ENCODE peak calls at places on chromosome 19, in ten cellular contexts. One of them, this sample, is unnamed.

GRCh38 chr19:57903298-57904174 is 12.9 kb downstream of the ZNF417 start:
- DNase-seq in T-helper 17 cell: no peak
- DNase-seq in astrocyte: peak
- DNase-seq in SK-MEL-5: peak
- DNase-seq in activated CD4-positive, alpha-beta T cell treated with anti-CD3 and anti-CD28 coated beads for 36 hours: no peak
- DNase-seq in left kidney: peak
- DNase-seq in progenitor cell of endocrine pancreas: no peak
- DNase-seq in breast epithelium: no peak
- DNase-seq in stimulated activated CD8-positive, alpha-beta memory T cell treated with anti-CD3 and anti-CD28 coated beads, Interleukin-15, amount 100 ng/mL, for 4 hours: no peak
- DNase-seq in activated T-cell treated with anti-CD3 and anti-CD28 coated beads, Interleukin-2, amount 50 U/mL, for 4 hours: no peak
- DNase-seq in this sample: no peak

GRCh38 chr19:41265376-41266153 is 1.4 kb downstream of the HNRNPUL1 start:
- DNase-seq in T-helper 17 cell: no peak
- DNase-seq in astrocyte: peak
- DNase-seq in SK-MEL-5: peak
- DNase-seq in activated CD4-positive, alpha-beta T cell treated with anti-CD3 and anti-CD28 coated beads for 36 hours: peak
- DNase-seq in left kidney: peak
- DNase-seq in progenitor cell of endocrine pancreas: no peak
- DNase-seq in breast epithelium: no peak
- DNase-seq in stimulated activated CD8-positive, alpha-beta memory T cell treated with anti-CD3 and anti-CD28 coated beads, Interleukin-15, amount 100 ng/mL, for 4 hours: no peak
- DNase-seq in activated T-cell treated with anti-CD3 and anti-CD28 coated beads, Interleukin-2, amount 50 U/mL, for 4 hours: no peak
- DNase-seq in this sample: no peak

GRCh38 chr19:13299838-13300237 is 149.6 kb downstream of the IER2 start:
- DNase-seq in T-helper 17 cell: no peak
- DNase-seq in astrocyte: no peak
- DNase-seq in SK-MEL-5: no peak
- DNase-seq in activated CD4-positive, alpha-beta T cell treated with anti-CD3 and anti-CD28 coated beads for 36 hours: no peak
- DNase-seq in left kidney: no peak
- DNase-seq in progenitor cell of endocrine pancreas: no peak
- DNase-seq in breast epithelium: no peak
- DNase-seq in stimulated activated CD8-positive, alpha-beta memory T cell treated with anti-CD3 and anti-CD28 coated beads, Interleukin-15, amount 100 ng/mL, for 4 hours: no peak
- DNase-seq in activated T-cell treated with anti-CD3 and anti-CD28 coated beads, Interleukin-2, amount 50 U/mL, for 4 hours: no peak
- DNase-seq in this sample: no peak

GRCh38 chr19:17324357-17325114 is 10.1 kb downstream of the ANO8 start:
- DNase-seq in T-helper 17 cell: no peak
- DNase-seq in astrocyte: no peak
- DNase-seq in SK-MEL-5: no peak
- DNase-seq in activated CD4-positive, alpha-beta T cell treated with anti-CD3 and anti-CD28 coated beads for 36 hours: no peak
- DNase-seq in left kidney: no peak
- DNase-seq in progenitor cell of endocrine pancreas: no peak
- DNase-seq in breast epithelium: no peak
- DNase-seq in stimulated activated CD8-positive, alpha-beta memory T cell treated with anti-CD3 and anti-CD28 coated beads, Interleukin-15, amount 100 ng/mL, for 4 hours: no peak
- DNase-seq in activated T-cell treated with anti-CD3 and anti-CD28 coated beads, Interleukin-2, amount 50 U/mL, for 4 hours: no peak
- DNase-seq in this sample: peak

GRCh38 chr19:13774217-13775191 is at the start of gene C19orf53:
- DNase-seq in T-helper 17 cell: peak
- DNase-seq in astrocyte: peak
- DNase-seq in SK-MEL-5: peak
- DNase-seq in activated CD4-positive, alpha-beta T cell treated with anti-CD3 and anti-CD28 coated beads for 36 hours: peak
- DNase-seq in left kidney: peak
- DNase-seq in progenitor cell of endocrine pancreas: peak
- DNase-seq in breast epithelium: peak
- DNase-seq in stimulated activated CD8-positive, alpha-beta memory T cell treated with anti-CD3 and anti-CD28 coated beads, Interleukin-15, amount 100 ng/mL, for 4 hours: peak
- DNase-seq in activated T-cell treated with anti-CD3 and anti-CD28 coated beads, Interleukin-2, amount 50 U/mL, for 4 hours: peak
- DNase-seq in this sample: peak

GRCh38 chr19:49579193-49579592 is 1.2 kb downstream of the NOSIP start:
- DNase-seq in T-helper 17 cell: no peak
- DNase-seq in astrocyte: no peak
- DNase-seq in SK-MEL-5: no peak
- DNase-seq in activated CD4-positive, alpha-beta T cell treated with anti-CD3 and anti-CD28 coated beads for 36 hours: no peak
- DNase-seq in left kidney: no peak
- DNase-seq in progenitor cell of endocrine pancreas: no peak
- DNase-seq in breast epithelium: no peak
- DNase-seq in stimulated activated CD8-positive, alpha-beta memory T cell treated with anti-CD3 and anti-CD28 coated beads, Interleukin-15, amount 100 ng/mL, for 4 hours: no peak
- DNase-seq in activated T-cell treated with anti-CD3 and anti-CD28 coated beads, Interleukin-2, amount 50 U/mL, for 4 hours: no peak
- DNase-seq in this sample: no peak

GRCh38 chr19:43576479-43576878 is 878 bp downstream of the PINLYP start:
- DNase-seq in T-helper 17 cell: no peak
- DNase-seq in astrocyte: no peak
- DNase-seq in SK-MEL-5: no peak
- DNase-seq in activated CD4-positive, alpha-beta T cell treated with anti-CD3 and anti-CD28 coated beads for 36 hours: no peak
- DNase-seq in left kidney: no peak
- DNase-seq in progenitor cell of endocrine pancreas: no peak
- DNase-seq in breast epithelium: no peak
- DNase-seq in stimulated activated CD8-positive, alpha-beta memory T cell treated with anti-CD3 and anti-CD28 coated beads, Interleukin-15, amount 100 ng/mL, for 4 hours: no peak
- DNase-seq in activated T-cell treated with anti-CD3 and anti-CD28 coated beads, Interleukin-2, amount 50 U/mL, for 4 hours: no peak
- DNase-seq in this sample: no peak

GRCh38 chr19:20840371-20840770 is 64.3 kb downstream of the ZNF66 start:
- DNase-seq in T-helper 17 cell: no peak
- DNase-seq in astrocyte: no peak
- DNase-seq in SK-MEL-5: no peak
- DNase-seq in activated CD4-positive, alpha-beta T cell treated with anti-CD3 and anti-CD28 coated beads for 36 hours: no peak
- DNase-seq in left kidney: no peak
- DNase-seq in progenitor cell of endocrine pancreas: no peak
- DNase-seq in breast epithelium: no peak
- DNase-seq in stimulated activated CD8-positive, alpha-beta memory T cell treated with anti-CD3 and anti-CD28 coated beads, Interleukin-15, amount 100 ng/mL, for 4 hours: no peak
- DNase-seq in activated T-cell treated with anti-CD3 and anti-CD28 coated beads, Interleukin-2, amount 50 U/mL, for 4 hours: no peak
- DNase-seq in this sample: no peak

GRCh38 chr19:1134431-1134830 is 30.6 kb downstream of the GPX4 start:
- DNase-seq in T-helper 17 cell: no peak
- DNase-seq in astrocyte: no peak
- DNase-seq in SK-MEL-5: no peak
- DNase-seq in activated CD4-positive, alpha-beta T cell treated with anti-CD3 and anti-CD28 coated beads for 36 hours: no peak
- DNase-seq in left kidney: no peak
- DNase-seq in progenitor cell of endocrine pancreas: no peak
- DNase-seq in breast epithelium: no peak
- DNase-seq in stimulated activated CD8-positive, alpha-beta memory T cell treated with anti-CD3 and anti-CD28 coated beads, Interleukin-15, amount 100 ng/mL, for 4 hours: no peak
- DNase-seq in activated T-cell treated with anti-CD3 and anti-CD28 coated beads, Interleukin-2, amount 50 U/mL, for 4 hours: no peak
- DNase-seq in this sample: no peak

GRCh38 chr19:21463449-21464105 is 41.8 kb upstream of the ZNF429 start:
- DNase-seq in T-helper 17 cell: no peak
- DNase-seq in astrocyte: peak
- DNase-seq in SK-MEL-5: no peak
- DNase-seq in activated CD4-positive, alpha-beta T cell treated with anti-CD3 and anti-CD28 coated beads for 36 hours: peak
- DNase-seq in left kidney: peak
- DNase-seq in progenitor cell of endocrine pancreas: peak
- DNase-seq in breast epithelium: peak
- DNase-seq in stimulated activated CD8-positive, alpha-beta memory T cell treated with anti-CD3 and anti-CD28 coated beads, Interleukin-15, amount 100 ng/mL, for 4 hours: no peak
- DNase-seq in activated T-cell treated with anti-CD3 and anti-CD28 coated beads, Interleukin-2, amount 50 U/mL, for 4 hours: no peak
- DNase-seq in this sample: no peak

This sample was measured in mesenteric fat pad.